ENCODE peak calls at places on chromosomes 2 and 18, in seven cellular contexts. V, I, O, E, B, W and S are unnamed samples.

GRCh38 chr2:223010641-223011040 is 41.3 kb upstream of the KCNE4 start:
- DNase-seq in I (no peak), V (peak), O (no peak), B (no peak), E (peak), W (no peak), S (no peak)

GRCh38 chr2:20651731-20652099 is 817 bp upstream of the HS1BP3 start:
- DNase-seq in V (no peak), I (no peak), W (no peak), O (no peak), E (no peak), B (no peak), S (no peak)

GRCh38 chr2:65545818-65546217 is 113.4 kb upstream of the SPRED2 start:
- DNase-seq in B (no peak), V (peak), I (no peak), E (peak), W (no peak), O (no peak), S (no peak)

GRCh38 chr18:44238449-44238848 is 442.2 kb upstream of the SETBP1 start:
- DNase-seq in I (no peak), O (no peak), B (no peak), W (no peak), V (no peak), E (no peak), S (no peak)

GRCh38 chr2:134416637-134417036 is 162.8 kb downstream of the MGAT5 start:
- DNase-seq in I (no peak), B (no peak), O (no peak), E (no peak), W (no peak), V (no peak), S (no peak)

GRCh38 chr18:34772887-34773286 is 62.8 kb downstream of the DTNA start:
- DNase-seq in E (no peak), V (peak), W (no peak), O (no peak), I (no peak), B (no peak), S (no peak)

GRCh38 chr18:21181763-21182162 is 60.3 kb upstream of the GREB1L start:
- DNase-seq in I (no peak), W (no peak), B (no peak), V (no peak), O (no peak), E (no peak), S (no peak)

GRCh38 chr2:66984864-66985263 is 412.3 kb upstream of the ETAA1 start:
- DNase-seq in I (no peak), W (no peak), O (no peak), E (no peak), V (no peak), B (no peak), S (no peak)

GRCh38 chr18:63444567-63444966 is 22.3 kb upstream of the VPS4B start:
- DNase-seq in E (peak), V (peak), W (no peak), B (no peak), O (no peak), I (no peak), S (peak)

GRCh38 chr18:60466671-60467070 is 94.1 kb upstream of the MC4R start:
- DNase-seq in O (no peak), B (no peak), W (no peak), I (no peak), E (peak), V (peak), S (no peak)

GRCh38 chr18:38575023-38575422 is 1009.4 kb upstream of the CELF4 start:
- DNase-seq in B (no peak), W (no peak), E (no peak), I (no peak), O (no peak), V (no peak), S (no peak)

GRCh38 chr18:48053881-48054586 is 123.6 kb upstream of the SMAD2 start:
- DNase-seq in I (no peak), E (no peak), W (no peak), B (no peak), O (no peak), V (no peak), S (no peak)

GRCh38 chr18:57446322-57446721 is 11.1 kb downstream of the ONECUT2 start:
- DNase-seq in B (peak), V (no peak), W (no peak), O (no peak), I (no peak), E (no peak), S (no peak)

GRCh38 chr2:26401739-26402541 is at the start of gene DRC1:
- DNase-seq in B (peak), I (peak), W (no peak), V (peak), O (peak), E (peak), S (no peak)